ENCODE peak calls at places on chromosomes 16 and 17, in four cellular contexts. R, M, T and H are unnamed samples.
A peak's percentile ranks its signal among the peaks of the same experiment; 100 is the strongest.

GRCh38 chr17:74241434-74241833 is 28.1 kb downstream of the TTYH2 start:
- DNase-seq in R (no peak), M (peak; percentile 21), T (no peak), H (no peak)

GRCh38 chr17:2453865-2454264 is 53.0 kb upstream of the MNT start:
- DNase-seq in R (no peak), M (no peak), T (no peak), H (no peak)

GRCh38 chr17:79915850-79916430 is 76.7 kb upstream of the CBX4 start:
- DNase-seq in R (no peak), M (no peak), T (no peak), H (peak; percentile 12)

GRCh38 chr16:86199871-86200700 is 301.1 kb downstream of the IRF8 start:
- DNase-seq in R (no peak), M (no peak), T (no peak), H (no peak)

GRCh38 chr16:19182487-19182886 is 14.4 kb downstream of the SYT17 start:
- DNase-seq in R (no peak), M (no peak), T (no peak), H (no peak)

GRCh38 chr17:45923511-45924268 is 29.3 kb downstream of the MAPT start:
- DNase-seq in R (no peak), M (no peak), T (no peak), H (no peak)

GRCh38 chr17:2392252-2393183 is 8.3 kb downstream of the MNT start:
- DNase-seq in R (peak; percentile 95), M (peak; percentile 94), T (peak; percentile 97), H (peak; percentile 81)

GRCh38 chr16:27640277-27640600 is 90.3 kb downstream of the KATNIP start:
- DNase-seq in R (no peak), M (peak; percentile 61), T (no peak), H (no peak)

GRCh38 chr17:43637563-43638323 is 24.0 kb downstream of the MEOX1 start:
- DNase-seq in R (no peak), M (no peak), T (no peak), H (no peak)

GRCh38 chr16:47136101-47136820 is 7.5 kb downstream of the NETO2 start:
- DNase-seq in R (peak; percentile 31), M (no peak), T (no peak), H (peak; percentile 52)

GRCh38 chr16:13594798-13595197 is 325.2 kb upstream of the ERCC4 start:
- DNase-seq in R (no peak), M (no peak), T (no peak), H (no peak)

GRCh38 chr17:66191607-66192377 is at the start of gene CEP112:
- DNase-seq in R (peak; percentile 72), M (peak; percentile 54), T (peak; percentile 55), H (no peak)

GRCh38 chr16:72278301-72278700 is 106.3 kb upstream of the PMFBP1 start:
- DNase-seq in R (no peak), M (no peak), T (no peak), H (no peak)

GRCh38 chr17:78374189-78374588 is 4.3 kb upstream of the PGS1 start:
- DNase-seq in R (no peak), M (no peak), T (no peak), H (no peak)

GRCh38 chr17:61179316-61179715 is 220.3 kb upstream of the TBX2 start:
- DNase-seq in R (no peak), M (no peak), T (no peak), H (no peak)

GRCh38 chr17:59678946-59679345 is 28.3 kb downstream of the PTRH2 start:
- DNase-seq in R (no peak), M (no peak), T (no peak), H (no peak)

GRCh38 chr16:1979271-1980025 is 1.8 kb downstream of the NOXO1 start:
- DNase-seq in R (no peak), M (no peak), T (no peak), H (peak; percentile 86)

GRCh38 chr16:12252616-12253015 is 276.1 kb downstream of the SNX29 start:
- DNase-seq in R (no peak), M (no peak), T (no peak), H (no peak)

GRCh38 chr17:68248199-68248825 is 469 bp downstream of the AMZ2 start:
- DNase-seq in R (peak; percentile 55), M (peak; percentile 79), T (no peak), H (peak; percentile 43)

GRCh38 chr16:57091990-57092785 is at the start of gene CPNE2:
- DNase-seq in R (peak; percentile 44), M (peak; percentile 40), T (no peak), H (no peak)

GRCh38 chr16:84990782-84991181 is 20.6 kb downstream of the ZDHHC7 start:
- DNase-seq in R (no peak), M (no peak), T (no peak), H (no peak)

GRCh38 chr17:38914741-38915638 is 10.4 kb upstream of the LASP1NB start:
- DNase-seq in R (no peak), M (no peak), T (no peak), H (no peak)